ENCODE peak calls at places on chromosomes 11 and 22, in four cellular contexts. One of them, this sample, is unnamed.
A peak's percentile ranks its signal among the peaks of the same experiment; 100 is the strongest.

GRCh38 chr11:59600234-59600633 is 15.3 kb downstream of the OSBP start:
- DNase-seq in nephron progenitor cell: no peak
- DNase-seq in MCF 10A: no peak
- DNase-seq in ovary: no peak
- DNase-seq in this sample: no peak

GRCh38 chr22:39396156-39396796 is 3.3 kb upstream of the TAB1 start:
- DNase-seq in MCF 10A: no peak
- DNase-seq in ovary: no peak
- DNase-seq in nephron progenitor cell: no peak
- DNase-seq in this sample: no peak

GRCh38 chr11:77085652-77086051 is 17.0 kb upstream of the OMP start:
- DNase-seq in MCF 10A: no peak
- DNase-seq in nephron progenitor cell: no peak
- DNase-seq in ovary: no peak
- DNase-seq in this sample: peak; percentile 47

GRCh38 chr11:18384157-18384641 is 10.2 kb upstream of the LDHA start:
- DNase-seq in nephron progenitor cell: peak; percentile 16
- DNase-seq in ovary: peak; percentile 73
- DNase-seq in MCF 10A: peak; percentile 95
- DNase-seq in this sample: peak; percentile 69

GRCh38 chr11:114158886-114159285 is 99.4 kb downstream of the ZBTB16 start:
- DNase-seq in ovary: no peak
- DNase-seq in MCF 10A: peak; percentile 74
- DNase-seq in nephron progenitor cell: no peak
- DNase-seq in this sample: no peak

GRCh38 chr22:28923826-28924732 is 40.7 kb downstream of the ZNRF3 start:
- DNase-seq in MCF 10A: no peak
- DNase-seq in ovary: peak; percentile 56
- DNase-seq in nephron progenitor cell: peak; percentile 63
- DNase-seq in this sample: no peak

GRCh38 chr11:45902452-45903380 is 4.4 kb downstream of the FREY1 start:
- DNase-seq in nephron progenitor cell: no peak
- DNase-seq in ovary: no peak
- DNase-seq in MCF 10A: no peak
- DNase-seq in this sample: no peak

GRCh38 chr11:18010977-18011586 is 1.8 kb downstream of the SERGEF start:
- DNase-seq in nephron progenitor cell: no peak
- DNase-seq in ovary: no peak
- DNase-seq in MCF 10A: no peak
- DNase-seq in this sample: no peak

GRCh38 chr11:58880166-58880565 is 35.7 kb upstream of the GLYATL2 start:
- DNase-seq in nephron progenitor cell: no peak
- DNase-seq in ovary: no peak
- DNase-seq in MCF 10A: no peak
- DNase-seq in this sample: no peak

GRCh38 chr22:27809226-27809625 is 7.7 kb upstream of the MN1 start:
- DNase-seq in nephron progenitor cell: no peak
- DNase-seq in ovary: no peak
- DNase-seq in MCF 10A: no peak
- DNase-seq in this sample: no peak

GRCh38 chr11:75667268-75667830 is 1.5 kb downstream of the MAP6 start:
- DNase-seq in MCF 10A: no peak
- DNase-seq in nephron progenitor cell: peak; percentile 52
- DNase-seq in ovary: peak; percentile 14
- DNase-seq in this sample: no peak

GRCh38 chr11:66317766-66318575 is 1.1 kb upstream of the CD248 start:
- DNase-seq in MCF 10A: peak; percentile 90
- DNase-seq in ovary: peak; percentile 52
- DNase-seq in nephron progenitor cell: peak; percentile 37
- DNase-seq in this sample: no peak

GRCh38 chr22:19710020-19710768 is 4.1 kb upstream of the SEPTIN5 start:
- DNase-seq in nephron progenitor cell: peak; percentile 2
- DNase-seq in ovary: no peak
- DNase-seq in MCF 10A: no peak
- DNase-seq in this sample: no peak